ENCODE peak calls at places on chromosomes 5 and 9, in nine cellular contexts. W is AG08395, A is amniotic stem cell, L is T-helper 2 cell, F is AML-193, Z is fibroblast of the aortic adventitia, M is ovary, Y is B cell, B is Peyer's patch. N is an unnamed sample.

GRCh38 chr9:98736216-98736615 is 27.5 kb upstream of the GABBR2 start:
- DNase-seq in F (no peak), A (no peak), Y (no peak), Z (no peak), W (no peak), B (no peak), M (no peak), L (no peak), N (no peak)

GRCh38 chr5:36356915-36357314 is 55.2 kb upstream of the RANBP3L start:
- DNase-seq in L (no peak), W (no peak), F (no peak), A (no peak), M (no peak), Y (no peak), B (no peak), Z (no peak), N (no peak)

GRCh38 chr5:150236313-150236712 is 46.5 kb downstream of the SLC6A7 start:
- DNase-seq in W (no peak), M (no peak), F (no peak), L (no peak), A (no peak), Y (no peak), B (no peak), Z (no peak), N (no peak)

GRCh38 chr9:33787839-33788238 is 7.5 kb upstream of the PRSS3 start:
- DNase-seq in Z (peak; percentile 46), A (no peak), B (no peak), M (no peak), Y (no peak), W (no peak), L (no peak), F (no peak), N (no peak)

GRCh38 chr5:74632947-74633356 is 7.6 kb downstream of the ENC1 start:
- DNase-seq in M (no peak), F (no peak), Z (peak; percentile 9), A (no peak), W (no peak), B (no peak), L (no peak), Y (no peak), N (peak; percentile 17)

GRCh38 chr9:133537257-133537656 is 2.8 kb downstream of the ADAMTSL2 start:
- DNase-seq in M (no peak), Z (no peak), Y (no peak), B (no peak), A (no peak), W (no peak), F (no peak), L (no peak), N (no peak)

GRCh38 chr9:111451570-111451969 is 32.6 kb downstream of the ECPAS start:
- DNase-seq in M (no peak), B (no peak), F (no peak), Z (no peak), W (no peak), Y (no peak), A (no peak), L (no peak), N (no peak)

GRCh38 chr5:62934319-62934718 is 355.7 kb downstream of the LRRC70 start:
- DNase-seq in A (no peak), F (no peak), Z (no peak), W (no peak), L (no peak), Y (no peak), M (no peak), B (no peak), N (no peak)

GRCh38 chr5:180348316-180348715 is 4.8 kb downstream of the GFPT2 start:
- DNase-seq in B (no peak), A (no peak), W (no peak), Z (no peak), Y (no peak), M (no peak), F (no peak), L (no peak), N (no peak)

GRCh38 chr9:79695531-79696218 is 123.9 kb downstream of the TLE4 start:
- DNase-seq in L (peak; percentile 29), Y (no peak), W (no peak), B (no peak), F (no peak), Z (no peak), A (no peak), M (no peak), N (no peak)

GRCh38 chr5:18652404-18653215 is 1018.4 kb downstream of the TAF11L14 start:
- DNase-seq in A (no peak), L (no peak), Z (no peak), Y (no peak), B (no peak), W (no peak), F (no peak), M (no peak), N (no peak)

GRCh38 chr5:75275736-75276135 is 39.1 kb upstream of the ANKRD31 start:
- DNase-seq in M (no peak), F (no peak), Z (no peak), L (no peak), A (no peak), B (no peak), Y (no peak), W (no peak), N (peak; percentile 81)

GRCh38 chr9:100229136-100229535 is 123.6 kb downstream of the TEX10 start:
- DNase-seq in B (no peak), Z (no peak), F (no peak), Y (no peak), W (no peak), A (no peak), M (no peak), L (no peak), N (no peak)

GRCh38 chr5:138685052-138685755 is 68.0 kb upstream of the CTNNA1 start:
- DNase-seq in Z (no peak), F (no peak), B (no peak), W (no peak), M (no peak), A (no peak), L (no peak), Y (no peak), N (no peak)